ENCODE peak calls at places on chromosome 4, in nine cellular contexts. One of them, this sample, is unnamed.

GRCh38 chr4:6573986-6574746 is 823 bp upstream of the MAN2B2 start:
- DNase-seq in naive thymus-derived CD4-positive, alpha-beta T cell: no peak
- DNase-seq in upper lobe of right lung: no peak
- DNase-seq in hepatocyte: no peak
- DNase-seq in left lung: no peak
- DNase-seq in lower lobe of right lung: no peak
- DNase-seq in AG04450: no peak
- DNase-seq in heart left ventricle: peak; percentile 37
- DNase-seq in spleen: no peak
- DNase-seq in this sample: no peak

GRCh38 chr4:73870260-73870659 is 1.1 kb downstream of the CXCL1 start:
- DNase-seq in hepatocyte: no peak
- DNase-seq in upper lobe of right lung: peak; percentile 67
- DNase-seq in spleen: no peak
- DNase-seq in heart left ventricle: peak; percentile 52
- DNase-seq in naive thymus-derived CD4-positive, alpha-beta T cell: no peak
- DNase-seq in left lung: peak; percentile 66
- DNase-seq in lower lobe of right lung: peak; percentile 44
- DNase-seq in AG04450: no peak
- DNase-seq in this sample: no peak

GRCh38 chr4:98950925-98951324 is 22.0 kb upstream of the EIF4E start:
- DNase-seq in lower lobe of right lung: no peak
- DNase-seq in naive thymus-derived CD4-positive, alpha-beta T cell: no peak
- DNase-seq in spleen: no peak
- DNase-seq in AG04450: no peak
- DNase-seq in heart left ventricle: no peak
- DNase-seq in hepatocyte: no peak
- DNase-seq in upper lobe of right lung: no peak
- DNase-seq in left lung: no peak
- DNase-seq in this sample: no peak

GRCh38 chr4:137664055-137664405 is 131.7 kb upstream of the PCDH18 start:
- DNase-seq in left lung: no peak
- DNase-seq in upper lobe of right lung: no peak
- DNase-seq in naive thymus-derived CD4-positive, alpha-beta T cell: no peak
- DNase-seq in spleen: no peak
- DNase-seq in hepatocyte: peak; percentile 44
- DNase-seq in lower lobe of right lung: no peak
- DNase-seq in AG04450: peak; percentile 78
- DNase-seq in heart left ventricle: no peak
- DNase-seq in this sample: no peak

GRCh38 chr4:89158884-89159503 is 47.7 kb downstream of the TIGD2 start:
- DNase-seq in naive thymus-derived CD4-positive, alpha-beta T cell: peak; percentile 30
- DNase-seq in heart left ventricle: no peak
- DNase-seq in AG04450: no peak
- DNase-seq in upper lobe of right lung: no peak
- DNase-seq in spleen: no peak
- DNase-seq in hepatocyte: peak; percentile 37
- DNase-seq in lower lobe of right lung: no peak
- DNase-seq in left lung: no peak
- DNase-seq in this sample: no peak

GRCh38 chr4:154982187-154983047 is 201.3 kb downstream of the RBM46 start:
- DNase-seq in lower lobe of right lung: peak; percentile 62
- DNase-seq in left lung: peak; percentile 39
- DNase-seq in hepatocyte: peak; percentile 76
- DNase-seq in naive thymus-derived CD4-positive, alpha-beta T cell: peak; percentile 21
- DNase-seq in heart left ventricle: peak; percentile 65
- DNase-seq in AG04450: peak; percentile 6
- DNase-seq in upper lobe of right lung: peak; percentile 68
- DNase-seq in spleen: no peak
- DNase-seq in this sample: no peak

GRCh38 chr4:176814770-176815169 is 22.0 kb upstream of the VEGFC start:
- DNase-seq in naive thymus-derived CD4-positive, alpha-beta T cell: no peak
- DNase-seq in AG04450: no peak
- DNase-seq in upper lobe of right lung: no peak
- DNase-seq in hepatocyte: no peak
- DNase-seq in heart left ventricle: no peak
- DNase-seq in left lung: no peak
- DNase-seq in spleen: no peak
- DNase-seq in lower lobe of right lung: no peak
- DNase-seq in this sample: no peak

GRCh38 chr4:140343303-140343702 is 30.1 kb upstream of the SCOC start:
- DNase-seq in hepatocyte: peak; percentile 85
- DNase-seq in lower lobe of right lung: peak; percentile 77
- DNase-seq in upper lobe of right lung: peak; percentile 83
- DNase-seq in left lung: peak; percentile 64
- DNase-seq in naive thymus-derived CD4-positive, alpha-beta T cell: no peak
- DNase-seq in AG04450: no peak
- DNase-seq in spleen: no peak
- DNase-seq in heart left ventricle: no peak
- DNase-seq in this sample: no peak

GRCh38 chr4:6681191-6681590 is 12.5 kb upstream of the S100P start:
- DNase-seq in spleen: peak; percentile 81
- DNase-seq in upper lobe of right lung: no peak
- DNase-seq in AG04450: no peak
- DNase-seq in lower lobe of right lung: no peak
- DNase-seq in naive thymus-derived CD4-positive, alpha-beta T cell: no peak
- DNase-seq in heart left ventricle: no peak
- DNase-seq in left lung: no peak
- DNase-seq in hepatocyte: no peak
- DNase-seq in this sample: no peak

GRCh38 chr4:8707045-8707781 is 114.6 kb downstream of the CPZ start:
- DNase-seq in hepatocyte: no peak
- DNase-seq in naive thymus-derived CD4-positive, alpha-beta T cell: no peak
- DNase-seq in upper lobe of right lung: peak; percentile 46
- DNase-seq in left lung: peak; percentile 22
- DNase-seq in spleen: peak; percentile 45
- DNase-seq in lower lobe of right lung: peak; percentile 17
- DNase-seq in AG04450: no peak
- DNase-seq in heart left ventricle: peak; percentile 47
- DNase-seq in this sample: no peak

GRCh38 chr4:3252831-3253641 is 4.1 kb downstream of the MSANTD1 start:
- DNase-seq in upper lobe of right lung: peak; percentile 57
- DNase-seq in spleen: peak; percentile 78
- DNase-seq in naive thymus-derived CD4-positive, alpha-beta T cell: no peak
- DNase-seq in left lung: peak; percentile 24
- DNase-seq in heart left ventricle: peak; percentile 55
- DNase-seq in hepatocyte: no peak
- DNase-seq in lower lobe of right lung: peak; percentile 45
- DNase-seq in AG04450: no peak
- DNase-seq in this sample: peak; percentile 3

GRCh38 chr4:30717208-30718020 is 2.8 kb upstream of the PCDH7 start:
- DNase-seq in spleen: peak; percentile 77
- DNase-seq in lower lobe of right lung: peak; percentile 51
- DNase-seq in left lung: peak; percentile 53
- DNase-seq in hepatocyte: peak; percentile 69
- DNase-seq in naive thymus-derived CD4-positive, alpha-beta T cell: peak; percentile 13
- DNase-seq in AG04450: no peak
- DNase-seq in heart left ventricle: peak; percentile 65
- DNase-seq in upper lobe of right lung: peak; percentile 71
- DNase-seq in this sample: no peak

GRCh38 chr4:145731026-145731425 is 51.1 kb downstream of the C4orf51 start:
- DNase-seq in left lung: no peak
- DNase-seq in naive thymus-derived CD4-positive, alpha-beta T cell: no peak
- DNase-seq in spleen: no peak
- DNase-seq in heart left ventricle: no peak
- DNase-seq in upper lobe of right lung: no peak
- DNase-seq in hepatocyte: peak; percentile 58
- DNase-seq in AG04450: peak; percentile 84
- DNase-seq in lower lobe of right lung: no peak
- DNase-seq in this sample: no peak

GRCh38 chr4:10716163-10716562 is 31.6 kb upstream of the CLNK start:
- DNase-seq in lower lobe of right lung: no peak
- DNase-seq in AG04450: no peak
- DNase-seq in spleen: no peak
- DNase-seq in upper lobe of right lung: no peak
- DNase-seq in hepatocyte: no peak
- DNase-seq in left lung: no peak
- DNase-seq in heart left ventricle: no peak
- DNase-seq in naive thymus-derived CD4-positive, alpha-beta T cell: no peak
- DNase-seq in this sample: no peak

GRCh38 chr4:160848901-160849735 is 1314.7 kb downstream of the FSTL5 start:
- DNase-seq in upper lobe of right lung: no peak
- DNase-seq in hepatocyte: peak; percentile 23
- DNase-seq in spleen: no peak
- DNase-seq in lower lobe of right lung: no peak
- DNase-seq in naive thymus-derived CD4-positive, alpha-beta T cell: no peak
- DNase-seq in left lung: no peak
- DNase-seq in AG04450: no peak
- DNase-seq in heart left ventricle: no peak
- DNase-seq in this sample: no peak

GRCh38 chr4:453267-453666 is 45.7 kb downstream of the ZNF721 start:
- DNase-seq in heart left ventricle: no peak
- DNase-seq in left lung: no peak
- DNase-seq in naive thymus-derived CD4-positive, alpha-beta T cell: no peak
- DNase-seq in upper lobe of right lung: no peak
- DNase-seq in hepatocyte: no peak
- DNase-seq in AG04450: no peak
- DNase-seq in spleen: no peak
- DNase-seq in lower lobe of right lung: no peak
- DNase-seq in this sample: no peak
- H3K9me3 ChIP-seq in heart left ventricle: peaks cover 95% of the 10 kb centered on the region
- H3K9me3 ChIP-seq in left lung: peaks cover 100% of the 10 kb centered on the region
- H3K9me3 ChIP-seq in naive thymus-derived CD4-positive, alpha-beta T cell: peaks cover 86% of the 10 kb centered on the region
- H3K9me3 ChIP-seq in upper lobe of right lung: peaks cover 97% of the 10 kb centered on the region
- H3K9me3 ChIP-seq in hepatocyte: peaks cover 89% of the 10 kb centered on the region
- H3K9me3 ChIP-seq in AG04450: peaks cover 68% of the 10 kb centered on the region
- H3K9me3 ChIP-seq in spleen: peaks cover 68% of the 10 kb centered on the region
- H3K9me3 ChIP-seq in lower lobe of right lung: peaks cover 100% of the 10 kb centered on the region
- H3K9me3 ChIP-seq in this sample: peaks cover 69% of the 10 kb centered on the region

GRCh38 chr4:252065-252601 is 53.1 kb downstream of the ZNF732 start:
- DNase-seq in heart left ventricle: no peak
- DNase-seq in hepatocyte: no peak
- DNase-seq in upper lobe of right lung: no peak
- DNase-seq in left lung: no peak
- DNase-seq in lower lobe of right lung: no peak
- DNase-seq in naive thymus-derived CD4-positive, alpha-beta T cell: no peak
- DNase-seq in spleen: no peak
- DNase-seq in AG04450: no peak
- DNase-seq in this sample: no peak
- H3K9me3 ChIP-seq in heart left ventricle: peaks cover 79% of the 10 kb centered on the region
- H3K9me3 ChIP-seq in hepatocyte: peaks cover 22% of the 10 kb centered on the region
- H3K9me3 ChIP-seq in upper lobe of right lung: peaks cover 56% of the 10 kb centered on the region
- H3K9me3 ChIP-seq in left lung: peaks cover 100% of the 10 kb centered on the region
- H3K9me3 ChIP-seq in lower lobe of right lung: peaks cover 95% of the 10 kb centered on the region
- H3K9me3 ChIP-seq in naive thymus-derived CD4-positive, alpha-beta T cell: peaks cover 49% of the 10 kb centered on the region
- H3K9me3 ChIP-seq in spleen: peaks cover 43% of the 10 kb centered on the region
- H3K9me3 ChIP-seq in AG04450: peaks cover 18% of the 10 kb centered on the region
- H3K9me3 ChIP-seq in this sample: peaks cover 17% of the 10 kb centered on the region

GRCh38 chr4:169912996-169913395 is 113.2 kb downstream of the MFAP3L start:
- DNase-seq in left lung: no peak
- DNase-seq in spleen: no peak
- DNase-seq in naive thymus-derived CD4-positive, alpha-beta T cell: no peak
- DNase-seq in upper lobe of right lung: no peak
- DNase-seq in AG04450: no peak
- DNase-seq in lower lobe of right lung: no peak
- DNase-seq in hepatocyte: no peak
- DNase-seq in heart left ventricle: no peak
- DNase-seq in this sample: no peak

GRCh38 chr4:169909897-169910296 is 116.3 kb downstream of the MFAP3L start:
- DNase-seq in AG04450: no peak
- DNase-seq in left lung: no peak
- DNase-seq in spleen: no peak
- DNase-seq in heart left ventricle: no peak
- DNase-seq in hepatocyte: no peak
- DNase-seq in naive thymus-derived CD4-positive, alpha-beta T cell: no peak
- DNase-seq in lower lobe of right lung: no peak
- DNase-seq in upper lobe of right lung: no peak
- DNase-seq in this sample: no peak

GRCh38 chr4:169914871-169915270 is 111.3 kb downstream of the MFAP3L start:
- DNase-seq in left lung: no peak
- DNase-seq in hepatocyte: no peak
- DNase-seq in upper lobe of right lung: no peak
- DNase-seq in spleen: no peak
- DNase-seq in AG04450: no peak
- DNase-seq in lower lobe of right lung: no peak
- DNase-seq in heart left ventricle: no peak
- DNase-seq in naive thymus-derived CD4-positive, alpha-beta T cell: no peak
- DNase-seq in this sample: no peak

GRCh38 chr4:169921237-169921636 is 105.0 kb downstream of the MFAP3L start:
- DNase-seq in naive thymus-derived CD4-positive, alpha-beta T cell: no peak
- DNase-seq in left lung: no peak
- DNase-seq in lower lobe of right lung: no peak
- DNase-seq in AG04450: no peak
- DNase-seq in hepatocyte: no peak
- DNase-seq in upper lobe of right lung: no peak
- DNase-seq in heart left ventricle: no peak
- DNase-seq in spleen: no peak
- DNase-seq in this sample: no peak

DNA sequence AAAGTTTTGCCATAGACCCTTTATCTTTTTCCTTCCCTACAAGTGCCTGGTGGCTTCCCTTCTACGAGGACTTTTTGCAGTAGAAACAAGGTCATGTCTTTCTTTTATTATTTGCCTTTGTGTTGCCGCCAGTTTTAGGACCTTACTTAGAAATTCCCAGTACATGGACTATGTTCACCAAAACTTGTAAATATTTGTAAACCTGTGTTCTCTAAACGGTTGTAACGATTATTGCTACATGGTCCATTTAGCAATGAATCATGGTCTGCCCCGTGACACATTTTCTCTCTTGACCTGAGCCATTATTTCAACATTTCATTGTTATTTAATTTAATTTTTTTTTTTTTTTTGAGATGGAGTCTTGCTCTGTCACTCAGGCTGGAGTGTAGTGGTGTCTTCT is 110.7 kb downstream of the MFAP3L start:
- DNase-seq in left lung: no peak
- DNase-seq in lower lobe of right lung: no peak
- DNase-seq in spleen: no peak
- DNase-seq in naive thymus-derived CD4-positive, alpha-beta T cell: no peak
- DNase-seq in AG04450: no peak
- DNase-seq in hepatocyte: no peak
- DNase-seq in upper lobe of right lung: no peak
- DNase-seq in heart left ventricle: no peak
- DNase-seq in this sample: no peak
- H3K9me3 ChIP-seq in left lung: peaks cover 15% of the 10 kb centered on the region
- H3K9me3 ChIP-seq in lower lobe of right lung: no peaks in the 10 kb centered on the region
- H3K9me3 ChIP-seq in spleen: no peaks in the 10 kb centered on the region
- H3K9me3 ChIP-seq in naive thymus-derived CD4-positive, alpha-beta T cell: peaks cover 6% of the 10 kb centered on the region
- H3K9me3 ChIP-seq in AG04450: no peaks in the 10 kb centered on the region
- H3K9me3 ChIP-seq in hepatocyte: no peaks in the 10 kb centered on the region
- H3K9me3 ChIP-seq in upper lobe of right lung: no peaks in the 10 kb centered on the region
- H3K9me3 ChIP-seq in heart left ventricle: peaks cover 5% of the 10 kb centered on the region
- H3K9me3 ChIP-seq in this sample: peaks cover 4% of the 10 kb centered on the region

DNA sequence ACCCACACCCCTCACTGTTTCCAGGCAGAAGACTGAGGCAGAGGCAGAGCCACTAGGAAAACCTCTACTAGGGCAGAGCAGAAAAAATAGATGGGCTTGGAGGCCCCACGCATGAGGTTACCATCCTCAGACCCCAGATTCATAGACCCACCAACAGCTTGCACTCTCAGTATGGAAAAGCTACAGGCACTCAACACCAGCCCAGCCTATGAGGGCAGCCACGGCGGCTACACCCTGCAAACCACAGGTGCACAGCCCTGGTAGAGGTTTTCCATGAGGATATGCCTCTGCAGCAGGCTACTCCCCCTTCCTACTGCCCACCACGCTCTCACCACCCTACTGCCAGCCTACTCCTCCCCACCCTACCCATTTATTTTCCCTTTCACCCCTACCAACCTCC is 235.1 kb downstream of the CWH43 start:
- DNase-seq in spleen: peak; percentile 74
- DNase-seq in lower lobe of right lung: no peak
- DNase-seq in heart left ventricle: no peak
- DNase-seq in naive thymus-derived CD4-positive, alpha-beta T cell: no peak
- DNase-seq in upper lobe of right lung: no peak
- DNase-seq in left lung: no peak
- DNase-seq in AG04450: no peak
- DNase-seq in hepatocyte: no peak
- DNase-seq in this sample: no peak
- H3K9me3 ChIP-seq in spleen: no peaks in the 10 kb centered on the region
- H3K9me3 ChIP-seq in lower lobe of right lung: no peaks in the 10 kb centered on the region
- H3K9me3 ChIP-seq in heart left ventricle: no peaks in the 10 kb centered on the region
- H3K9me3 ChIP-seq in naive thymus-derived CD4-positive, alpha-beta T cell: peaks cover 8% of the 10 kb centered on the region
- H3K9me3 ChIP-seq in upper lobe of right lung: no peaks in the 10 kb centered on the region
- H3K9me3 ChIP-seq in left lung: peaks cover 15% of the 10 kb centered on the region
- H3K9me3 ChIP-seq in AG04450: peaks cover 34% of the 10 kb centered on the region
- H3K9me3 ChIP-seq in hepatocyte: peaks cover 5% of the 10 kb centered on the region
- H3K9me3 ChIP-seq in this sample: peaks cover 4% of the 10 kb centered on the region